ENCODE peak calls at places on chromosome 2, in seven cellular contexts. One of them, this sample, is unnamed.

GRCh38 chr2:1494257-1494656 is 81.0 kb downstream of the TPO start:
- DNase-seq in SK-N-SH: no peak
- DNase-seq in pancreas: no peak
- DNase-seq in heart left ventricle: no peak
- DNase-seq in right atrium auricular region: no peak
- DNase-seq in breast epithelium: no peak
- DNase-seq in adrenal gland: no peak
- DNase-seq in this sample: no peak

GRCh38 chr2:137228566-137228965 is 463.2 kb downstream of the THSD7B start:
- DNase-seq in SK-N-SH: no peak
- DNase-seq in pancreas: no peak
- DNase-seq in heart left ventricle: no peak
- DNase-seq in breast epithelium: no peak
- DNase-seq in adrenal gland: peak
- DNase-seq in right atrium auricular region: no peak
- DNase-seq in this sample: no peak

GRCh38 chr2:200119236-200119635 is 163.9 kb downstream of the MAIP1 start:
- DNase-seq in breast epithelium: no peak
- DNase-seq in adrenal gland: no peak
- DNase-seq in heart left ventricle: no peak
- DNase-seq in right atrium auricular region: no peak
- DNase-seq in SK-N-SH: no peak
- DNase-seq in pancreas: no peak
- DNase-seq in this sample: no peak

GRCh38 chr2:144939590-144939989 is 419.7 kb upstream of the ZEB2 start:
- DNase-seq in adrenal gland: no peak
- DNase-seq in heart left ventricle: no peak
- DNase-seq in SK-N-SH: peak
- DNase-seq in right atrium auricular region: no peak
- DNase-seq in breast epithelium: no peak
- DNase-seq in pancreas: no peak
- DNase-seq in this sample: no peak

GRCh38 chr2:47028171-47028570 is 112.6 kb upstream of the MCFD2 start:
- DNase-seq in adrenal gland: no peak
- DNase-seq in pancreas: no peak
- DNase-seq in heart left ventricle: peak
- DNase-seq in SK-N-SH: no peak
- DNase-seq in breast epithelium: no peak
- DNase-seq in right atrium auricular region: no peak
- DNase-seq in this sample: no peak

GRCh38 chr2:48391576-48391975 is 138.4 kb upstream of the STON1 start:
- DNase-seq in SK-N-SH: no peak
- DNase-seq in right atrium auricular region: no peak
- DNase-seq in breast epithelium: no peak
- DNase-seq in adrenal gland: no peak
- DNase-seq in heart left ventricle: no peak
- DNase-seq in pancreas: no peak
- DNase-seq in this sample: no peak

GRCh38 chr2:100520224-100520623 is 42.6 kb upstream of the PDCL3 start:
- DNase-seq in breast epithelium: no peak
- DNase-seq in pancreas: no peak
- DNase-seq in adrenal gland: no peak
- DNase-seq in SK-N-SH: no peak
- DNase-seq in heart left ventricle: no peak
- DNase-seq in right atrium auricular region: no peak
- DNase-seq in this sample: no peak

GRCh38 chr2:39107724-39108273 is 13.1 kb downstream of the SOS1 start:
- DNase-seq in SK-N-SH: peak
- DNase-seq in right atrium auricular region: no peak
- DNase-seq in adrenal gland: no peak
- DNase-seq in pancreas: no peak
- DNase-seq in heart left ventricle: no peak
- DNase-seq in breast epithelium: no peak
- DNase-seq in this sample: no peak

GRCh38 chr2:161992526-161992925 is 81.5 kb downstream of the DPP4 start:
- DNase-seq in right atrium auricular region: no peak
- DNase-seq in SK-N-SH: no peak
- DNase-seq in pancreas: no peak
- DNase-seq in adrenal gland: no peak
- DNase-seq in breast epithelium: no peak
- DNase-seq in heart left ventricle: no peak
- DNase-seq in this sample: no peak

GRCh38 chr2:8680931-8681760 is 710 bp upstream of the ID2 start:
- DNase-seq in breast epithelium: peak
- DNase-seq in heart left ventricle: peak
- DNase-seq in pancreas: peak
- DNase-seq in SK-N-SH: peak
- DNase-seq in right atrium auricular region: peak
- DNase-seq in adrenal gland: peak
- DNase-seq in this sample: peak

GRCh38 chr2:210654091-210654490 is 97.7 kb downstream of the CPS1 start:
- DNase-seq in heart left ventricle: no peak
- DNase-seq in breast epithelium: no peak
- DNase-seq in SK-N-SH: no peak
- DNase-seq in pancreas: no peak
- DNase-seq in right atrium auricular region: no peak
- DNase-seq in adrenal gland: no peak
- DNase-seq in this sample: no peak

GRCh38 chr2:47304654-47305053 is 98.3 kb upstream of the MSH2 start:
- DNase-seq in SK-N-SH: no peak
- DNase-seq in right atrium auricular region: no peak
- DNase-seq in adrenal gland: no peak
- DNase-seq in pancreas: no peak
- DNase-seq in heart left ventricle: no peak
- DNase-seq in breast epithelium: no peak
- DNase-seq in this sample: peak

GRCh38 chr2:123015186-123015585 is 1009.9 kb upstream of the CNTNAP5 start:
- DNase-seq in adrenal gland: no peak
- DNase-seq in breast epithelium: no peak
- DNase-seq in heart left ventricle: no peak
- DNase-seq in SK-N-SH: no peak
- DNase-seq in pancreas: no peak
- DNase-seq in right atrium auricular region: no peak
- DNase-seq in this sample: no peak

GRCh38 chr2:168326578-168326977 is 79.2 kb upstream of the STK39 start:
- DNase-seq in breast epithelium: no peak
- DNase-seq in adrenal gland: no peak
- DNase-seq in SK-N-SH: no peak
- DNase-seq in pancreas: no peak
- DNase-seq in heart left ventricle: no peak
- DNase-seq in right atrium auricular region: no peak
- DNase-seq in this sample: no peak

GRCh38 chr2:63840081-63840784 is 1.5 kb upstream of the UGP2 start:
- DNase-seq in right atrium auricular region: no peak
- DNase-seq in pancreas: peak
- DNase-seq in adrenal gland: no peak
- DNase-seq in breast epithelium: peak
- DNase-seq in SK-N-SH: peak
- DNase-seq in heart left ventricle: no peak
- DNase-seq in this sample: no peak

GRCh38 chr2:16871426-16871825 is 205.8 kb upstream of the CYRIA start:
- DNase-seq in pancreas: no peak
- DNase-seq in SK-N-SH: no peak
- DNase-seq in heart left ventricle: no peak
- DNase-seq in breast epithelium: no peak
- DNase-seq in right atrium auricular region: no peak
- DNase-seq in adrenal gland: no peak
- DNase-seq in this sample: no peak

GRCh38 chr2:143524001-143524608 is 394.9 kb downstream of the ARHGAP15 start:
- DNase-seq in adrenal gland: no peak
- DNase-seq in right atrium auricular region: no peak
- DNase-seq in pancreas: no peak
- DNase-seq in heart left ventricle: no peak
- DNase-seq in breast epithelium: no peak
- DNase-seq in SK-N-SH: no peak
- DNase-seq in this sample: no peak

GRCh38 chr2:180040146-180040925 is 33.2 kb upstream of the CWC22 start:
- DNase-seq in right atrium auricular region: no peak
- DNase-seq in SK-N-SH: no peak
- DNase-seq in heart left ventricle: no peak
- DNase-seq in adrenal gland: no peak
- DNase-seq in pancreas: no peak
- DNase-seq in breast epithelium: no peak
- DNase-seq in this sample: no peak

GRCh38 chr2:169027240-169027639 is 3.9 kb downstream of the ABCB11 start:
- DNase-seq in SK-N-SH: no peak
- DNase-seq in adrenal gland: no peak
- DNase-seq in heart left ventricle: no peak
- DNase-seq in pancreas: no peak
- DNase-seq in right atrium auricular region: no peak
- DNase-seq in breast epithelium: no peak
- DNase-seq in this sample: no peak

GRCh38 chr2:85712261-85712660 is 18.1 kb downstream of the GNLY start:
- DNase-seq in heart left ventricle: peak
- DNase-seq in breast epithelium: no peak
- DNase-seq in right atrium auricular region: peak
- DNase-seq in adrenal gland: no peak
- DNase-seq in SK-N-SH: no peak
- DNase-seq in pancreas: no peak
- DNase-seq in this sample: no peak

GRCh38 chr2:239792649-239793010 is 232.5 kb downstream of the NDUFA10 start:
- DNase-seq in breast epithelium: no peak
- DNase-seq in SK-N-SH: no peak
- DNase-seq in heart left ventricle: no peak
- DNase-seq in right atrium auricular region: no peak
- DNase-seq in adrenal gland: no peak
- DNase-seq in pancreas: no peak
- DNase-seq in this sample: no peak

DNA sequence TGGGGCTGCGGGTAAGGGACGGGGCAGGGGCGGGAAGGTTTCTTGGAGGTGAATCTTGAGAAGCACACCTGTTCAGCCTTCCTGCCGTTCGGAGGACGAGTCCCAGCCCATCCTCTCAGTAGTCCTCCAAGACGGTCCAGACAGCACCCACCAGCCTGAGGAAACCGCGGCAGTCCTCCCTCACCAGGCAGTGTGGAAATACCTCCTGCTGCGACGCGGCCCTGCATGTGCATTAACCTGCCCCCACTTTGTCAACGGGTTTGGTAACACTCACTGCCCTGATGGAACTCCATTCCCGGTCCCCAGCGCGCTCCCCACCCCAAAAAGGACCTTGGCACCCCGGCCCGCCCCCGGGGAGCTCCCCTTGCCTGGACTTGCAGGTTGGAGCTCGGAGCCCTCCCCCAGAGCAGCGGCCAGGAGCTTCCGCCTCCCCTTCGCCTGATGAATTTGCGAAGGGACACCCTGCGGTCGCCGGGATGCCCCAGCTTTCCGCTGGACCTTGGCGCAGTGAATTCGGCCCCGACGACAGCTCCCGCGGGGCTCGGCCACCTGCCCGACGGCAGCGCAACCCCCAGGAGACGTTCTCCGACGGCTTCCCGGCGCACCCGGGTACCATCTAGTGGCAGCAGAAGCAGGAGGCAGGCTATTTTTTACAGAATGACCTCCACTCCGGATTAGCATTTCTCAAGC is 31.5 kb downstream of the ACVR1C start:
- DNase-seq in adrenal gland: peak
- DNase-seq in heart left ventricle: peak
- DNase-seq in SK-N-SH: peak
- DNase-seq in pancreas: peak
- DNase-seq in breast epithelium: no peak
- DNase-seq in right atrium auricular region: no peak
- DNase-seq in this sample: no peak
- H3K4me3 ChIP-seq in adrenal gland: no peak
- H3K4me3 ChIP-seq in heart left ventricle: no peak
- H3K4me3 ChIP-seq in SK-N-SH: peak
- H3K4me3 ChIP-seq in pancreas: no peak
- H3K4me3 ChIP-seq in breast epithelium: peak
- H3K4me3 ChIP-seq in right atrium auricular region: peak
- H3K4me3 ChIP-seq in this sample: no peak

DNA sequence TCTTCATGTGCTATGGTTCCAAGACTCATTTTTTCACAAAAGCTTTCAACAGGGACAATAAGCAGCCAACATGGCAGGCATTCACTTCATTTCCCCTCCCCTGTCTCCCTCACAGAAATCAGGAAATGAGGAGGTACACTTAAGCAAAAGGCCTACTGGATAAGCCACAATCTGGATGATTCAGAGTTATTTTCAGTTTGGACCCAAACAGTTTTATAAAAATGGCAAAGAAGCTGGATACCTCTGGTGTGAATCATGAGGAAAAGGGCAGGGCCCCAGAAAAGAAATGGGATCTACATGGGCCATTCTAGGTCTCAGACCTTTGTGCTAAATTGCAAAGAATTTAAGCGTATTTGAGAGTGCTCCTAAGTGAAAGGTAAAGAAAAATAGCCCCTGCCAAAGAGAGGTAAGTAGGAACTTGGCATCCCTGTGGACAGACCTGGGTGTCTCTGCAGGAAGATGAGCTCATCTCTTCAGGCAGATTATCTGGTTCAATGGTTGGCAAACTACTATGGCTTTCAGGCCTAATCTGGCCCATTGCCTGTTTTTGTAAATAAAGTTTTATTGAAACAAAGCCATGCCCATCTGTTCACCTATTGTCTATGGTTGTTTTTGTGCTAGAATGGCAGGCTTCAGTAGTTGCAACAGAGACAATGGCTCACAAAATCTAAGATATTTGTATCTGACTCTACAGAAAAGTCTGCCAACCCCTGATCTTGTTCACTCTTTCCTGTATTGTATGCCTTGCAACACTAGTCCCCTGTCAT is 315.1 kb downstream of the ALK start:
- DNase-seq in breast epithelium: no peak
- DNase-seq in pancreas: no peak
- DNase-seq in adrenal gland: no peak
- DNase-seq in right atrium auricular region: no peak
- DNase-seq in heart left ventricle: no peak
- DNase-seq in SK-N-SH: no peak
- DNase-seq in this sample: no peak
- TF ChIP-seq CTCF in breast epithelium: no peak
- TF ChIP-seq CTCF in pancreas: no peak
- TF ChIP-seq CTCF in adrenal gland: no peak
- TF ChIP-seq CTCF in right atrium auricular region: no peak
- TF ChIP-seq CTCF in heart left ventricle: no peak
- TF ChIP-seq CTCF in SK-N-SH: no peak
- TF ChIP-seq CTCF in this sample: no peak

DNA sequence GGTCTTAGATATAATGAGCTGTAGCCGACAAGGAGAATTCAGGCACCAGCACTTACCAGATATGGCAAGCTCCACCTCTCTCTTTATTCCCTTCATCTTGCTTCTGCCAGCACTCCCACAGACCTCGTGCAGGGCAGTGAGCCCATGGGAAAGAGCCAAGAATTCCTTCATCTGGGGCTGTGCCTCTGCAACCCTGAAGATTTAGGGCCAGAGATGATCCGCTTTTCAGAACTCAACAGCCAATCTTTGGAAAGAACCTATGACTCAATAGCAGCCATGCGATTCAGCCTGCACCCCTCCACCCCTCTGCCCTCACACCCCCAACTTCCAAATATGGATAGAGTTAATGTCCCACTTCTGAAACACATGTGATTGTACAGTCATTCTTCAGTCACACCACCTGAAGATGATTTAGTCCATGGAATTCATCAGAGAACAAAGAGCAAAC is 533.7 kb upstream of the TNP1 start:
- DNase-seq in pancreas: peak
- DNase-seq in heart left ventricle: peak
- DNase-seq in right atrium auricular region: peak
- DNase-seq in adrenal gland: peak
- DNase-seq in SK-N-SH: no peak
- DNase-seq in breast epithelium: peak
- DNase-seq in this sample: peak
- H3K4me3 ChIP-seq in pancreas: no peak
- H3K4me3 ChIP-seq in heart left ventricle: no peak
- H3K4me3 ChIP-seq in right atrium auricular region: no peak
- H3K4me3 ChIP-seq in adrenal gland: no peak
- H3K4me3 ChIP-seq in SK-N-SH: no peak
- H3K4me3 ChIP-seq in breast epithelium: no peak
- H3K4me3 ChIP-seq in this sample: no peak

GRCh38 chr2:36530983-36531354 is 67.0 kb downstream of the FEZ2 start:
- DNase-seq in breast epithelium: no peak
- DNase-seq in SK-N-SH: no peak
- DNase-seq in heart left ventricle: no peak
- DNase-seq in pancreas: no peak
- DNase-seq in adrenal gland: no peak
- DNase-seq in right atrium auricular region: no peak
- DNase-seq in this sample: no peak
- TF ChIP-seq CTCF in breast epithelium: no peak
- TF ChIP-seq CTCF in SK-N-SH: peak
- TF ChIP-seq CTCF in heart left ventricle: no peak
- TF ChIP-seq CTCF in pancreas: no peak
- TF ChIP-seq CTCF in adrenal gland: no peak
- TF ChIP-seq CTCF in right atrium auricular region: no peak
- TF ChIP-seq CTCF in this sample: no peak